ENCODE peak calls at places on chromosomes 6 and 20, in nine cellular contexts. P is GM23248, I is uterus, U is endodermal cell, F is fibroblast of mammary gland, K is A549, H is heart right ventricle, D is OCI-LY7, C is neuronal stem cell. L is an unnamed sample.

GRCh38 chr6:75306074-75306473 is 21.5 kb upstream of the TMEM30A start:
- DNase-seq in P (no peak), I (no peak), U (no peak), F (no peak), K (no peak), H (no peak), D (no peak), C (no peak), L (no peak)

GRCh38 chr6:68497927-68498326 is 137.2 kb upstream of the ADGRB3 start:
- DNase-seq in P (no peak), I (no peak), U (no peak), F (peak), K (no peak), H (no peak), D (no peak), C (no peak), L (no peak)

GRCh38 chr6:36724514-36725385 is 27.1 kb downstream of the RAB44 start:
- DNase-seq in P (peak), I (peak), U (peak), F (peak), K (peak), H (peak), D (peak), C (no peak), L (peak)

GRCh38 chr6:4905858-4906257 is 98.0 kb downstream of the RPP40 start:
- DNase-seq in P (no peak), I (no peak), U (no peak), F (no peak), K (no peak), H (no peak), D (no peak), C (no peak), L (no peak)

GRCh38 chr6:13480631-13481501 is 6.5 kb downstream of the GFOD1 start:
- DNase-seq in P (peak), I (no peak), U (no peak), F (no peak), K (peak), H (no peak), D (no peak), C (no peak), L (no peak)

GRCh38 chr6:32847795-32848194 is 3.9 kb upstream of the PSMB8 start:
- DNase-seq in P (no peak), I (no peak), U (no peak), F (no peak), K (no peak), H (no peak), D (no peak), C (no peak), L (no peak)

GRCh38 chr20:57680934-57681914 is 28.6 kb downstream of the PMEPA1 start:
- DNase-seq in P (no peak), I (no peak), U (no peak), F (no peak), K (no peak), H (no peak), D (peak), C (no peak), L (no peak)

GRCh38 chr20:41005361-41005729 is 23.3 kb upstream of the TOP1 start:
- DNase-seq in P (peak), I (peak), U (no peak), F (peak), K (peak), H (peak), D (no peak), C (no peak), L (peak)

GRCh38 chr20:54479138-54479906 is 3.9 kb downstream of the DOK5 start:
- DNase-seq in P (peak), I (no peak), U (peak), F (peak), K (peak), H (no peak), D (no peak), C (no peak), L (no peak)

GRCh38 chr6:19691465-19692167 is 145.6 kb upstream of the ID4 start:
- DNase-seq in P (peak), I (no peak), U (peak), F (no peak), K (no peak), H (no peak), D (no peak), C (peak), L (no peak)
- H3K4me3 ChIP-seq in P (peak), I (peak), U (peak), F (no peak), K (no peak), H (peak), D (no peak), C (peak), L (no peak)

GRCh38 chr20:62622877-62623487 is 19.3 kb upstream of the SLCO4A1 start:
- DNase-seq in P (peak), I (no peak), U (no peak), F (no peak), K (no peak), H (no peak), D (no peak), C (no peak), L (no peak)

GRCh38 chr20:62622178-62622876 is 20.0 kb upstream of the SLCO4A1 start:
- DNase-seq in P (no peak), I (no peak), U (no peak), F (no peak), K (no peak), H (no peak), D (no peak), C (no peak), L (no peak)

GRCh38 chr20:62624719-62625455 is 17.4 kb upstream of the SLCO4A1 start:
- DNase-seq in P (no peak), I (no peak), U (no peak), F (no peak), K (no peak), H (no peak), D (no peak), C (no peak), L (peak)

GRCh38 chr20:62624325-62624690 is 18.0 kb upstream of the SLCO4A1 start:
- DNase-seq in P (no peak), I (no peak), U (peak), F (no peak), K (no peak), H (no peak), D (peak), C (no peak), L (no peak)

DNA sequence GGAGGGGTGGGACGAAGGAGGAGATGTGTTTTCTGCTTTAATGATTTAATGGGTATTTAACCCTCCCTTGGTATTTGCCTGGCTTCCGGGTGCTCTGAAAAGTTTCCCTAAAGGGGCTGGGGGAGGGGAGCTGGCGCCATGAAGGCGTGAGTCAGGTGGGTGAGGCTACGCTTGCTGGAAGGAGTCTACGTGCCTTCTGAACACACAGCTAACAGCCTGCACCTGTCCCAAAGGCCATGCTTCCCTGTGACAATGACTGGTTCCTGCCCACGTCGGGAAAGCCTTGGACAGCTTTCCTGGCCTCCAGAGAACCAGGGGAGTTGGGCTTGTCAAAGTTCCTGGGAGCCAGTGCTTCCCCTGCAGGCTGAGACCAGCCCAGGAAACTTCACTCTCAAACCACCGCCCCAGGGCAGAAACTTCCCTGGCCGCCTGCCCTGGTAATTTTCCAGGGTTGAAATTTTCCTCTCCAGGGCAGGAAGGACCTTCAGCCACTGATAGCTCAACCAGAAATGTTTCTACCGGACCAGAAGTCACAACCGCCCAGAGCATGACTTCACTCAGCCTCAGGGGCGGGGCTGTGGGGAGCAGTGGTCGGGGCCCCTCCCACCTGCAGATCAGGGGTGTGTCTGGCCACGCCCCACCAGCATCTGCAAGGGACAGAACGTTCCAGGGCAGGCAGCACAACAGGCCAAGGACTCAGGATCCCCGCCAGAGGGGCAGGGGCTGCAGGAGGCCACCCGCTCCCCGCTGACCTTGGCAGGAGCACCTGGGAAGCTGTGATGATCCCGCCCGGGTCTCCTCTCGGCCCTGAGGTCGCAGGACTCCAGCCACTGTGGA is 18.6 kb upstream of the SLCO4A1 start:
- DNase-seq in P (peak), I (peak), U (peak), F (peak), K (peak), H (peak), D (peak), C (peak), L (peak)
- H3K4me3 ChIP-seq in P (peak), I (peak), U (no peak), F (no peak), K (peak), H (no peak), D (peak), C (no peak), L (no peak)

GRCh38 chr20:37576911-37577310 is 49.2 kb upstream of the BLCAP start:
- DNase-seq in P (no peak), I (no peak), U (no peak), F (no peak), K (no peak), H (no peak), D (no peak), C (no peak), L (no peak)
- H3K4me3 ChIP-seq in P (no peak), I (no peak), U (no peak), F (no peak), K (no peak), H (no peak), D (no peak), C (no peak), L (no peak)

DNA sequence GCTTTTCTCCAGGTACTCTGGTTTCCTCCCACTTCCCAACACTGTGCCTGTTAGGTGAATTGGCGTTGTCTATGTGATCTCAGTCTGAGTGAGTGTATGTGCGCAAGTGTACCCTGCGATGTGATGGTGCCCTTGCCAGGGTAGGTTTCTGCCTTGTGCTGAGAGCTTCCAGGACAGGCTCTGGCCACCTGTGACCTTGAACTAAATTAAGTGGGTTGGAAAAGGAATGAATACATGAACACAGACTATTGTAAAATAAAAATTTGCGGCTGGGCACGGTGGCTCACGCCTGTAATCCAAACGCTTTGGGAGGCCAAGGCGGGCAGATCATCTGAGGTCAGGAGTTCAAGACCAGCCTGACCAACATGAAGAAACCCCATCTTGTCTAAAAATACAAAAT is 678.0 kb downstream of the DHX35 start:
- DNase-seq in P (no peak), I (no peak), U (no peak), F (no peak), K (no peak), H (no peak), D (no peak), C (no peak), L (no peak)
- H3K4me3 ChIP-seq in P (no peak), I (no peak), U (no peak), F (no peak), K (no peak), H (no peak), D (no peak), C (no peak), L (no peak)

DNA sequence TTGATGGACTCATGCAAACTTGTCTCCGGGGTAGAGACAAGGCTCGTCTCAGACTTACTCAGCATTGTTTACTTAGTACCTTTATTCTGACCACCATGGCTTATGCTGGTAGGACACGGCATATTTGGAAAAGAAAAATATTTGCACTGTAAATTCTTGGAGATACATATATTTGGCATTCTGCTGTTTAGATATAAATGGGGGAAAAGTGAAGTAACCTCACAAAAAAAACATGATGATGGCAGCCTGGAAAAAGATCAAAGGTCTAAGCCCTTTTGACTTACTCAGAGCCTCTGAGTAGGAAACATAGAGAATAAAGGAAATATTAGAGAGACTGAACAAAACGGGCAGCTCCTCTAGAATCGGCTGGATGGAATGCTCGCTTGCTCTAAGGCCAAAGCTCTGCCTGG is 32.5 kb downstream of the PDE10A start:
- DNase-seq in P (no peak), I (no peak), U (no peak), F (no peak), K (peak), H (no peak), D (no peak), C (no peak), L (no peak)
- H3K4me3 ChIP-seq in P (no peak), I (no peak), U (no peak), F (no peak), K (peak), H (no peak), D (no peak), C (no peak), L (no peak)

GRCh38 chr6:3531481-3531880 is 74.6 kb upstream of the SLC22A23 start:
- DNase-seq in P (no peak), I (no peak), U (no peak), F (no peak), K (no peak), H (no peak), D (no peak), C (no peak), L (no peak)

GRCh38 chr6:3538536-3538935 is 81.7 kb upstream of the SLC22A23 start:
- DNase-seq in P (no peak), I (no peak), U (no peak), F (no peak), K (no peak), H (no peak), D (no peak), C (no peak), L (no peak)

GRCh38 chr6:3534599-3534998 is 77.7 kb upstream of the SLC22A23 start:
- DNase-seq in P (peak), I (no peak), U (no peak), F (peak), K (no peak), H (no peak), D (no peak), C (no peak), L (no peak)

GRCh38 chr6:3532296-3532916 is 75.6 kb upstream of the SLC22A23 start:
- DNase-seq in P (no peak), I (no peak), U (no peak), F (no peak), K (no peak), H (no peak), D (no peak), C (no peak), L (no peak)

GRCh38 chr6:3535716-3536435 is 79.0 kb upstream of the SLC22A23 start:
- DNase-seq in P (no peak), I (no peak), U (no peak), F (peak), K (no peak), H (no peak), D (no peak), C (no peak), L (no peak)
- H3K4me3 ChIP-seq in P (no peak), I (no peak), U (no peak), F (no peak), K (no peak), H (no peak), D (no peak), C (no peak), L (no peak)

GRCh38 chr6:12311106-12311505 is 20.9 kb downstream of the EDN1 start:
- DNase-seq in P (peak), I (no peak), U (no peak), F (no peak), K (peak), H (no peak), D (no peak), C (no peak), L (no peak)
- H3K4me3 ChIP-seq in P (no peak), I (no peak), U (no peak), F (no peak), K (peak), H (no peak), D (no peak), C (no peak), L (no peak)

GRCh38 chr6:41502607-41503434 is 43.4 kb upstream of the FOXP4 start:
- DNase-seq in P (no peak), I (peak), U (peak), F (no peak), K (no peak), H (peak), D (no peak), C (no peak), L (no peak)
- H3K4me3 ChIP-seq in P (no peak), I (peak), U (peak), F (no peak), K (no peak), H (no peak), D (no peak), C (no peak), L (no peak)

GRCh38 chr6:41200296-41200900 is 551 bp downstream of the TREML2 start:
- DNase-seq in P (peak), I (no peak), U (peak), F (peak), K (no peak), H (no peak), D (peak), C (no peak), L (no peak)
- H3K4me3 ChIP-seq in P (no peak), I (no peak), U (no peak), F (no peak), K (no peak), H (no peak), D (peak), C (no peak), L (no peak)

L was measured in right lobe of liver.